ENCODE peak calls at places on chromosome 2, in four cellular contexts. N is MM.1S, T is midbrain, P is T-cell. S is an unnamed sample.

GRCh38 chr2:29450823-29451222 is 335.6 kb downstream of the CLIP4 start:
- DNase-seq in T (no peak), P (no peak), N (no peak), S (no peak)

GRCh38 chr2:201643216-201643651 is at the start of gene TMEM237:
- DNase-seq in P (no peak), T (peak; percentile 37), N (peak; percentile 18), S (peak; percentile 61)

GRCh38 chr2:120303177-120303576 is 42.8 kb upstream of the INHBB start:
- DNase-seq in P (no peak), N (no peak), T (no peak), S (no peak)

GRCh38 chr2:149049142-149049541 is 10.6 kb downstream of the LYPD6B start:
- DNase-seq in T (no peak), P (no peak), N (no peak), S (no peak)

GRCh38 chr2:128605421-128605820 is 286.8 kb upstream of the HS6ST1 start:
- DNase-seq in P (no peak), T (no peak), N (no peak), S (no peak)

GRCh38 chr2:151238527-151239487 is 22.9 kb downstream of the RBM43 start:
- DNase-seq in N (peak; percentile 51), P (no peak), T (peak; percentile 63), S (peak; percentile 52)

GRCh38 chr2:181672255-181673008 is 7.9 kb downstream of the NEUROD1 start:
- DNase-seq in P (no peak), N (no peak), T (no peak), S (no peak)

GRCh38 chr2:167069855-167070254 is 181.6 kb downstream of the XIRP2 start:
- DNase-seq in T (no peak), N (no peak), P (no peak), S (no peak)

GRCh38 chr2:58633576-58634365 is 392.6 kb upstream of the FANCL start:
- DNase-seq in P (no peak), N (no peak), T (no peak), S (no peak)

GRCh38 chr2:192298664-192299063 is 103.9 kb upstream of the TMEFF2 start:
- DNase-seq in P (no peak), T (no peak), N (no peak), S (no peak)

GRCh38 chr2:9076755-9077154 is 73.3 kb upstream of the MBOAT2 start:
- DNase-seq in T (no peak), N (no peak), P (no peak), S (no peak)

GRCh38 chr2:238216651-238217184 is 13.2 kb upstream of the ILKAP start:
- DNase-seq in N (no peak), P (no peak), T (peak; percentile 90), S (no peak)

GRCh38 chr2:221225752-221226151 is 346.4 kb downstream of the EPHA4 start:
- DNase-seq in N (no peak), P (no peak), T (no peak), S (no peak)

GRCh38 chr2:213696427-213696826 is 412.2 kb downstream of the SPAG16 start:
- DNase-seq in T (no peak), N (no peak), P (no peak), S (no peak)

GRCh38 chr2:174233771-174234275 is 14.5 kb downstream of the OLA1 start:
- DNase-seq in T (no peak), P (no peak), N (no peak), S (no peak)

S was measured in naive thymus-derived CD8-positive, alpha-beta T cell.